ENCODE peak calls at places on chromosomes 16 and 17, in five cellular contexts. U is HepG2, Y is GM12878, S is K562, W is H1. K is an unnamed sample.

GRCh38 chr16:75764154-75764768 is 38.0 kb upstream of the CPHXL start:
- DNase-seq in W (peak), Y (peak), U (peak), S (peak), K (peak)

GRCh38 chr16:65066646-65067045 is 55.2 kb downstream of the CDH11 start:
- DNase-seq in U (no peak), W (no peak), S (no peak), Y (no peak), K (no peak)

GRCh38 chr16:58125781-58126335 is 3.3 kb downstream of the CFAP20 start:
- DNase-seq in Y (no peak), W (no peak), U (no peak), S (no peak), K (no peak)

GRCh38 chr17:4839965-4840892 is 7.1 kb downstream of the MINK1 start:
- DNase-seq in U (no peak), S (no peak), W (no peak), Y (no peak), K (no peak)

GRCh38 chr17:70029019-70029767 is 45.8 kb upstream of the KCNJ16 start:
- DNase-seq in S (no peak), U (no peak), Y (no peak), W (no peak), K (no peak)

GRCh38 chr17:77996256-77996655 is 37.8 kb downstream of the TNRC6C start:
- DNase-seq in S (no peak), U (no peak), Y (no peak), W (no peak), K (no peak)

GRCh38 chr16:8931864-8932263 is 31.8 kb downstream of the USP7 start:
- DNase-seq in W (no peak), S (peak), U (peak), Y (no peak), K (no peak)

GRCh38 chr17:81509687-81510523 is 2.7 kb downstream of the ACTG1 start:
- DNase-seq in S (no peak), Y (no peak), W (no peak), U (no peak), K (no peak)

GRCh38 chr17:75892556-75893224 is 4.1 kb downstream of the TRIM65 start:
- DNase-seq in Y (no peak), S (no peak), U (peak), W (no peak), K (no peak)

GRCh38 chr17:75891022-75891604 is 5.6 kb downstream of the TRIM65 start:
- DNase-seq in U (peak), Y (no peak), W (no peak), S (no peak), K (no peak)

GRCh38 chr17:75894049-75894742 is 2.6 kb downstream of the TRIM65 start:
- DNase-seq in Y (no peak), U (peak), S (no peak), W (no peak), K (no peak)

GRCh38 chr17:75891605-75892555 is 4.9 kb downstream of the TRIM65 start:
- DNase-seq in S (no peak), Y (no peak), W (no peak), U (peak), K (no peak)

GRCh38 chr17:75893305-75894048 is 3.3 kb downstream of the TRIM65 start:
- DNase-seq in U (no peak), S (no peak), Y (no peak), W (no peak), K (no peak)
- TF ChIP-seq TAF1 in U (no peak), S (no peak), Y (no peak), W (no peak), K (no peak)

DNA sequence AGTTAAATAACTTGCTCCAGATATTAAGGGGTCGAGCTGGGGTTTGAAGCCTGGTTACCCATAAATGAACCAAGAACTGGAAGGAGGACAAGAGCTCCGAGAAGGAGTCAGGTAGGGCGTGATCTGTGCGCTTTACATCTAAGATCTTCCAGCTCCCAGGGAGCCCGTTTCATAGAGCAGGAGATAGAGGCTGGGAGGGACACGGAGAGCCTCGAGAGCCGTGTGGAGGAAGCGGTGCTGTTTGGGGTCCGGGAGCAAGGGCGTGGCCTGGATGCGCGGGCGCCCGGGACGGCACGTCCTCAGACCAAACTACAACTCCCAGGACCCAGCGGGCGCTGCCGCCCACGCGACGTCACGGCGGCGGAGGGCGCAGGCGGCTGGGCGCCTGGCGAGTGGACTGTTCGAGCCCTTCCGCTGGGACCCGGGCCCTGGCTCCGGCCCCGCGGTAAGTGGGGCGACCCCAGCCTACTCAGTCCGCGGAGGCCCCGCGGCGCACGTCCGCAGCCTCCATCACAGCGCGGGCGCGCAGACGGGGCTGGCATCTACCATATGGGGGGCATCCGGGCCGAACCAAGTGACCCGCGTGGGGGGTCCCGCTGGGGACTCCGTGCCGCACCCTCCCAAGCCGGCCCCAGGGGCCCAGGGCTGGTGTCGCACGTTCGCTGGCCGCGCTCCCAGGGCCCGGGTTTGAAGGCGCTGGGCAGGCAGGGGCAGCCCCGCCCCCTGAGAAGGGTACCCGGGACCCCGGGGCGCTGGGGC is at the start of gene BCKDK:
- DNase-seq in S (peak), W (no peak), Y (peak), U (peak), K (peak)
- TF ChIP-seq POLR2A in S (peak), W (no peak), Y (peak), U (peak), K (peak)

DNA sequence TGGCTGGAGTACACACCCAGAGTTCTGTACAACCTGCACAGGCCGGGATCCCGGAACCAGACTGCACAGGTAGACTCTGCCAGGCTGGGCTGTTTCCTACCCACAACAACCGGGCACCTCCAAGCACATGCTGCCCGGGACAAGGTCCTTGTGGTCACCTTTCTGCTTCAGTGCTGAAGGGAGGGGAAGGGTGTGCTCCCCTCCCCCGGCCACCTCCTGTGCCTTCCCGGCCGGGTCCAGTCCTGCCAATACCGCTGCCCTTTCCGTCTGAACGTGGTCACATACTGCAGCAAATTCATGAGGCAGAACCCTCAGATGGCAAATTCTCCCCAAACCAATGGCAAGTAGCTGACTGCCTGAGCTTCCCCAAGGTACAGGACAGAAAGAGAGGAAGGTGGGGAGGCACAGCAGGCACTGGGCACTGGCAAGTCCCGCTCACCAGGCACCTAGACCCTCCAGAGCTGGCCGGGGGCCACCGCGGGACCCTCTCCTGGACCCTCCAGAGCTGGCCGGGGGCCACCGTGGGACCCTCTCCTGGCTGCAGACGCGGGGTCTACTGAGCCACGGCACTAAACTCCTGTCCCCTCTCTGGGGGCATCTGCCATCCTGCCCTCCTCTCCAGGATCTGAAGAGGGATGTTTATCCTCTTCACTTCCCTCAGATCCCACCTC is 22.8 kb downstream of the SLC43A2 start:
- DNase-seq in Y (no peak), U (no peak), S (no peak), W (no peak), K (no peak)
- TF ChIP-seq TAF1 in Y (no peak), U (no peak), S (no peak), W (no peak), K (no peak)

GRCh38 chr17:8186787-8187516 is 3.0 kb downstream of the BORCS6 start:
- DNase-seq in Y (peak), S (peak), W (peak), U (peak), K (no peak)

GRCh38 chr17:8188408-8188839 is 1.6 kb downstream of the BORCS6 start:
- DNase-seq in Y (no peak), U (no peak), S (no peak), W (no peak), K (no peak)

GRCh38 chr17:8189041-8189710 is 804 bp downstream of the BORCS6 start:
- DNase-seq in W (no peak), U (no peak), Y (no peak), S (no peak), K (no peak)

GRCh38 chr17:8186446-8186786 is 3.6 kb downstream of the BORCS6 start:
- DNase-seq in W (no peak), U (no peak), S (no peak), Y (no peak), K (no peak)

GRCh38 chr17:8187517-8188407 is 2.2 kb downstream of the BORCS6 start:
- DNase-seq in W (peak), U (peak), Y (peak), S (peak), K (no peak)
- TF ChIP-seq POLR2A in W (no peak), U (peak), Y (peak), S (no peak), K (peak)

GRCh38 chr17:76612977-76613851 is 27.6 kb upstream of the ST6GALNAC2 start:
- DNase-seq in S (peak), U (peak), Y (no peak), W (peak), K (no peak)
- TF ChIP-seq TAF1 in S (no peak), U (peak), Y (no peak), W (no peak), K (no peak)